ENCODE peak calls at places on chromosome 7, in five cellular contexts. Q is HCT116, J is upper lobe of right lung, H is OCI-LY7, A is heart left ventricle. D is an unnamed sample. For H3K4me1, the result is how much of the 10 kb centered on the place peaks cover.

GRCh38 chr7:22864855-22865606 is 42.4 kb upstream of the TOMM7 start:
- DNase-seq in Q (no peak), J (no peak), H (no peak), A (no peak), D (no peak)

GRCh38 chr7:158355456-158356065 is 232.1 kb downstream of the PTPRN2 start:
- DNase-seq in Q (peak), J (no peak), H (no peak), A (no peak), D (no peak)

GRCh38 chr7:149719050-149719899 is 54.1 kb downstream of the ZNF467 start:
- DNase-seq in Q (no peak), J (peak), H (no peak), A (no peak), D (peak)

GRCh38 chr7:2066251-2066919 is 166.4 kb downstream of the MAD1L1 start:
- DNase-seq in Q (no peak), J (no peak), H (peak), A (no peak), D (no peak)

GRCh38 chr7:12111461-12112405 is 99.4 kb upstream of the TMEM106B start:
- DNase-seq in Q (no peak), J (peak), H (no peak), A (no peak), D (peak)

GRCh38 chr7:30157217-30157616 is 22.4 kb downstream of the MTURN start:
- DNase-seq in Q (no peak), J (no peak), H (no peak), A (no peak), D (no peak)

GRCh38 chr7:115968166-115968565 is 62.4 kb downstream of the TFEC start:
- DNase-seq in Q (no peak), J (no peak), H (no peak), A (no peak), D (no peak)

GRCh38 chr7:91240546-91240945 is 23.7 kb upstream of the FZD1 start:
- DNase-seq in Q (no peak), J (no peak), H (no peak), A (no peak), D (no peak)

GRCh38 chr7:44277851-44278250 is 47.5 kb downstream of the CAMK2B start:
- DNase-seq in Q (no peak), J (peak), H (no peak), A (peak), D (peak)

GRCh38 chr7:147088916-147089315 is 972.3 kb downstream of the CNTNAP2 start:
- DNase-seq in Q (no peak), J (no peak), H (no peak), A (no peak), D (no peak)

GRCh38 chr7:139799586-139799985 is 21.8 kb upstream of the HIPK2 start:
- DNase-seq in Q (no peak), J (no peak), H (no peak), A (no peak), D (no peak)

GRCh38 chr7:43143918-43144589 is 31.6 kb downstream of the HECW1 start:
- DNase-seq in Q (no peak), J (no peak), H (no peak), A (no peak), D (no peak)

GRCh38 chr7:111392976-111393762 is 169.1 kb downstream of the IMMP2L start:
- DNase-seq in Q (no peak), J (no peak), H (no peak), A (peak), D (peak)

GRCh38 chr7:539731-540411 is 20.2 kb upstream of the PDGFA start:
- DNase-seq in Q (peak), J (peak), H (no peak), A (no peak), D (no peak)

GRCh38 chr7:26449175-26450165 is 157.8 kb downstream of the SNX10 start:
- DNase-seq in Q (no peak), J (no peak), H (no peak), A (no peak), D (no peak)

GRCh38 chr7:138784692-138785091 is 13.1 kb upstream of the TMEM213 start:
- DNase-seq in Q (no peak), J (no peak), H (no peak), A (no peak), D (no peak)

GRCh38 chr7:64882341-64883112 is 20.5 kb upstream of the ZNF273 start:
- DNase-seq in Q (no peak), J (peak), H (no peak), A (peak), D (peak)

GRCh38 chr7:44101966-44102845 is 1.9 kb upstream of the AEBP1 start:
- DNase-seq in Q (no peak), J (no peak), H (no peak), A (peak), D (peak)

GRCh38 chr7:72674394-72674793 is 153.6 kb downstream of the TYW1B start:
- DNase-seq in Q (no peak), J (no peak), H (no peak), A (no peak), D (no peak)

GRCh38 chr7:98509836-98510235 is 107.2 kb upstream of the NPTX2 start:
- DNase-seq in Q (no peak), J (no peak), H (no peak), A (no peak), D (no peak)

GRCh38 chr7:3399858-3400257 is 98.8 kb downstream of the SDK1 start:
- DNase-seq in Q (peak), J (no peak), H (peak), A (no peak), D (no peak)

GRCh38 chr7:120996333-120996982 is 7.9 kb downstream of the CPED1 start:
- DNase-seq in Q (no peak), J (no peak), H (no peak), A (peak), D (peak)

GRCh38 chr7:32251659-32252058 is 181.5 kb upstream of the PDE1C start:
- DNase-seq in Q (no peak), J (no peak), H (no peak), A (no peak), D (no peak)

GRCh38 chr7:32243891-32244290 is 173.7 kb upstream of the PDE1C start:
- DNase-seq in Q (no peak), J (no peak), H (no peak), A (no peak), D (no peak)

GRCh38 chr7:32244806-32245345 is 174.7 kb upstream of the PDE1C start:
- DNase-seq in Q (no peak), J (no peak), H (no peak), A (no peak), D (no peak)

GRCh38 chr7:32250494-32251260 is 180.5 kb upstream of the PDE1C start:
- DNase-seq in Q (no peak), J (no peak), H (no peak), A (no peak), D (peak)

GRCh38 chr7:32248505-32248904 is 178.3 kb upstream of the PDE1C start:
- DNase-seq in Q (no peak), J (no peak), H (no peak), A (no peak), D (no peak)
- H3K27ac ChIP-seq in Q (no peak), J (no peak), H (no peak), A (no peak), D (no peak)

GRCh38 chr7:87874066-87874465 is 2.1 kb downstream of the SLC25A40 start:
- DNase-seq in Q (no peak), J (no peak), H (peak), A (no peak), D (no peak)
- H3K4me3 ChIP-seq in Q (no peak), J (peak), H (peak), A (no peak), D (no peak)

DNA sequence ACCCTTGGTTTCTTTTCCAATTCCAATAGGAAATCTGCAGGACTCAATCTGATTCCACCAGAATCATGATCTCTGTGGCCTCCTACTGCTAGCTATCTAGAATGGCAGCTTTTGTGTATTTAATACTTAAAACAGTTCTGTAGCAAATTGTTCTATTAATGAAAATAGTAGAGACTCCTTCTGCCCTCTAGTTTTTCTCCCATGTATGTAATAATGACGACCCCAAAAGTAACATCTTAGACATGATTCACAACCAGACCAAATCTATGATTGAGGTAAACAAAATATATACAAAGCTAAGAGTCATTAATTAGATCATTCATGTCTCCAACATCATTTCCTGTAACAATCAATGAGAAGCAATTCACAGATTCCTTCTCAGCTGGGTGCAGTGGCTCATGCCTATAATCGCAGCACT is 259.1 kb upstream of the MKLN1 start:
- DNase-seq in Q (no peak), J (no peak), H (no peak), A (no peak), D (no peak)
- H3K4me1 ChIP-seq in Q (under half), J (half or more), H (under half), A (half or more), D (under half)

DNA sequence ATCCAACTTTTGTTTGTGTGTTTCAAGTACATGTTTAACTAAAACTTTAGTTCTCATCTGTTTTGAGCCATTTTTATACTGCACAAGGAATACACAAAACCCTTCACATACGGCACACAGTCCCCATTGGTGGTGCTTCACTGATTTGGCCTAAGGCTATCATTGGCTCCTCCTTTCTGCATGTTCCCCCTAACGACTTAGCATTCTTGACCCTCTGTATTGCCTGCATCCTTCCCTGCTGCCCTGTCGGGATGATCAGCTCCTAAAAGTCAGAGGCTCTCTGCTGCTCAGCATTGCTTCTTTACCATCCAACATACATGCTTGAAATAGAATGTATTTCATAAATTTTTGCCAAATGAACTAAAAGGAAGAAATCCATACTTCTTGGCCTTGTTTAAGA is 111.4 kb upstream of the ABCB5 start:
- DNase-seq in Q (no peak), J (no peak), H (no peak), A (no peak), D (no peak)
- H3K27ac ChIP-seq in Q (no peak), J (no peak), H (no peak), A (no peak), D (no peak)

DNA sequence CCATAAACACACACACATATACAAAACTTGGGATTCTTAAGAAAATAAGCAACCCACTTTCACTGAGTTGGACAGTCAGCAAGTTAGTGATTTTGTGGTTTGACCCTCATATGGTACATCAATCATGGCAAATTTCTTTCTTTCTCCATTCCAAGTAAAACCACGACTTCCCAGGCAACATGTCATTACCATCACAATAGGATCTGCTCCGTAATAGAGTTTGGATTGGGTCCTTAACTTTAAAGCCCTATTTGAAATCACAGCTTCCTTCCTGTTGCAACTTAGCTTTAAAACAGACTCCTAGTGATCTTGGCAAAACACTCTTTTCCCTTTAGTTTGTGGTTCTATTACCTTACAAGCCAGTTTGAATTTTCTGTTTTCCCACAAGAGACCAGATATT is 483.6 kb downstream of the INHBA start:
- DNase-seq in Q (no peak), J (no peak), H (no peak), A (no peak), D (no peak)
- H3K4me3 ChIP-seq in Q (no peak), J (no peak), H (no peak), A (no peak), D (no peak)

DNA sequence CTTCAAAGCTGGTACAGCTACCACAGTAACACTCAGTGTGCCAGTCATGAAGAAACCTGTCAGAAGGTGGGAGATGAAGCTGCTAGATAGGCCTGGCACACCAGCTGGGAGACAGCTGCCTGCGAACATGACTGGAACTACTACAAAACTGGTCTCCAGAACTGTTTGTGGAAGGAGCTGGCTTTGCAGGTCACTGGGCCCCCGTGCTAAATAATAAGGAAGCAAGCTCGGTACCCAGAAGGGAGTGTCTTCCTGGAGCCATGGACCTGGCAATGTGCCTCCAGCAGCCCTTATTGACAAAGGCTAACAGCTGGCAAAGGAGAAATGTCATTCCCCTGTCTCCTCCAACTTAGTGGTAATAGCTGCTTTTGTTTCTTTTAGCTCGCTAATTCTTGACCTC is 1217.6 kb upstream of the LRRN3 start:
- DNase-seq in Q (no peak), J (no peak), H (no peak), A (no peak), D (peak)
- H3K4me1 ChIP-seq in Q (under half), J (under half), H (under half), A (under half), D (under half)

GRCh38 chr7:132485600-132486594 is 90.4 kb downstream of the PLXNA4 start:
- DNase-seq in Q (no peak), J (no peak), H (no peak), A (peak), D (peak)
- H3K27ac ChIP-seq in Q (no peak), J (no peak), H (no peak), A (no peak), D (peak)